ENCODE peak calls at places on chromosomes 4 and X, in four cellular contexts. One of them, this sample, is unnamed.

GRCh38 chr4:110196206-110196870 is 2.1 kb downstream of the ELOVL6 start:
- DNase-seq in GM12878: no peak
- DNase-seq in HepG2: peak
- DNase-seq in K562: peak
- DNase-seq in this sample: peak

GRCh38 chr4:151304755-151305154 is 20.6 kb downstream of the SH3D19 start:
- DNase-seq in GM12878: no peak
- DNase-seq in HepG2: no peak
- DNase-seq in K562: no peak
- DNase-seq in this sample: no peak

GRCh38 chr4:62709618-62710252 is 1509.6 kb downstream of the ADGRL3 start:
- DNase-seq in HepG2: peak
- DNase-seq in GM12878: no peak
- DNase-seq in K562: no peak
- DNase-seq in this sample: peak

GRCh38 chr4:160877087-160877790 is 1286.6 kb downstream of the FSTL5 start:
- DNase-seq in HepG2: peak
- DNase-seq in K562: no peak
- DNase-seq in GM12878: no peak
- DNase-seq in this sample: no peak

GRCh38 chr4:7652451-7652871 is 217.7 kb upstream of the PSAPL1 start:
- DNase-seq in HepG2: no peak
- DNase-seq in GM12878: no peak
- DNase-seq in K562: no peak
- DNase-seq in this sample: no peak

GRCh38 chr4:93139118-93139517 is 689.4 kb upstream of the ATOH1 start:
- DNase-seq in HepG2: no peak
- DNase-seq in GM12878: no peak
- DNase-seq in K562: no peak
- DNase-seq in this sample: no peak

GRCh38 chr4:114015444-114015899 is 36.0 kb upstream of the ARSJ start:
- DNase-seq in GM12878: no peak
- DNase-seq in HepG2: no peak
- DNase-seq in K562: no peak
- DNase-seq in this sample: no peak

GRCh38 chr4:40747436-40747835 is 2.3 kb upstream of the NSUN7 start:
- DNase-seq in GM12878: no peak
- DNase-seq in HepG2: no peak
- DNase-seq in K562: no peak
- DNase-seq in this sample: peak

GRCh38 chr4:123104275-123104674 is 181.9 kb upstream of the NUDT6 start:
- DNase-seq in HepG2: no peak
- DNase-seq in GM12878: no peak
- DNase-seq in K562: no peak
- DNase-seq in this sample: no peak

GRCh38 chr4:25020240-25020639 is 10.5 kb downstream of the LGI2 start:
- DNase-seq in K562: no peak
- DNase-seq in HepG2: no peak
- DNase-seq in GM12878: no peak
- DNase-seq in this sample: no peak

GRCh38 chr4:81564025-81564424 is 92.3 kb upstream of the RASGEF1B start:
- DNase-seq in HepG2: no peak
- DNase-seq in K562: no peak
- DNase-seq in GM12878: no peak
- DNase-seq in this sample: no peak

GRCh38 chr4:41346306-41347061 is 89.8 kb downstream of the UCHL1 start:
- DNase-seq in HepG2: no peak
- DNase-seq in GM12878: no peak
- DNase-seq in K562: no peak
- DNase-seq in this sample: peak

GRCh38 chrX:123860983-123861382 is 1.1 kb downstream of the XIAP start:
- DNase-seq in HepG2: no peak
- DNase-seq in K562: no peak
- DNase-seq in GM12878: no peak
- DNase-seq in this sample: no peak

GRCh38 chr4:179989975-179990374 is 2253.2 kb upstream of the TENM3 start:
- DNase-seq in GM12878: peak
- DNase-seq in HepG2: no peak
- DNase-seq in K562: no peak
- DNase-seq in this sample: no peak

GRCh38 chrX:48604701-48605100 is 7.4 kb downstream of the WDR13 start:
- DNase-seq in HepG2: no peak
- DNase-seq in GM12878: no peak
- DNase-seq in K562: no peak
- DNase-seq in this sample: no peak

GRCh38 chr4:24209131-24209530 is 319.3 kb upstream of the PPARGC1A start:
- DNase-seq in GM12878: no peak
- DNase-seq in HepG2: no peak
- DNase-seq in K562: no peak
- DNase-seq in this sample: no peak

GRCh38 chrX:132292753-132293152 is 73.5 kb upstream of the RAP2C start:
- DNase-seq in GM12878: peak
- DNase-seq in K562: peak
- DNase-seq in HepG2: peak
- DNase-seq in this sample: peak

GRCh38 chrX:2500681-2501151 is at the start of the genes DHRSX and ZBED1:
- DNase-seq in HepG2: no peak
- DNase-seq in K562: peak
- DNase-seq in GM12878: no peak
- DNase-seq in this sample: peak

GRCh38 chrX:107733686-107734085 is 41.9 kb downstream of the TSC22D3 start:
- DNase-seq in GM12878: no peak
- DNase-seq in K562: no peak
- DNase-seq in HepG2: no peak
- DNase-seq in this sample: no peak

GRCh38 chr4:1872918-1873269 is 1.7 kb downstream of the NSD2 start:
- DNase-seq in HepG2: no peak
- DNase-seq in K562: no peak
- DNase-seq in GM12878: no peak
- DNase-seq in this sample: no peak

GRCh38 chrX:68511255-68511654 is 12.4 kb downstream of the YIPF6 start:
- DNase-seq in K562: peak
- DNase-seq in HepG2: peak
- DNase-seq in GM12878: no peak
- DNase-seq in this sample: peak

GRCh38 chr4:147842573-147842972 is 110.7 kb downstream of the ARHGAP10 start:
- DNase-seq in GM12878: no peak
- DNase-seq in K562: peak
- DNase-seq in HepG2: no peak
- DNase-seq in this sample: no peak

GRCh38 chrX:41922694-41923171 is 621 bp downstream of the CASK start:
- DNase-seq in K562: peak
- DNase-seq in GM12878: no peak
- DNase-seq in HepG2: no peak
- DNase-seq in this sample: peak

GRCh38 chr4:180437601-180438000 is 1805.6 kb upstream of the TENM3 start:
- DNase-seq in K562: no peak
- DNase-seq in HepG2: no peak
- DNase-seq in GM12878: no peak
- DNase-seq in this sample: no peak

GRCh38 chr4:41644288-41644914 is 104.1 kb downstream of the PHOX2B start:
- DNase-seq in HepG2: peak
- DNase-seq in K562: peak
- DNase-seq in GM12878: no peak
- DNase-seq in this sample: no peak

GRCh38 chrX:113033966-113034680 is 193.5 kb upstream of the AMOT start:
- DNase-seq in HepG2: no peak
- DNase-seq in K562: no peak
- DNase-seq in GM12878: no peak
- DNase-seq in this sample: no peak
- TF ChIP-seq TARDBP in HepG2: no peak
- TF ChIP-seq TARDBP in K562: no peak
- TF ChIP-seq TARDBP in GM12878: no peak
- TF ChIP-seq TARDBP in this sample: no peak

GRCh38 chr4:108166038-108166437 is 2.7 kb downstream of the LEF1 start:
- DNase-seq in K562: no peak
- DNase-seq in GM12878: no peak
- DNase-seq in HepG2: no peak
- DNase-seq in this sample: no peak
- TF ChIP-seq TARDBP in K562: no peak
- TF ChIP-seq TARDBP in GM12878: no peak
- TF ChIP-seq TARDBP in HepG2: no peak
- TF ChIP-seq TARDBP in this sample: no peak

DNA sequence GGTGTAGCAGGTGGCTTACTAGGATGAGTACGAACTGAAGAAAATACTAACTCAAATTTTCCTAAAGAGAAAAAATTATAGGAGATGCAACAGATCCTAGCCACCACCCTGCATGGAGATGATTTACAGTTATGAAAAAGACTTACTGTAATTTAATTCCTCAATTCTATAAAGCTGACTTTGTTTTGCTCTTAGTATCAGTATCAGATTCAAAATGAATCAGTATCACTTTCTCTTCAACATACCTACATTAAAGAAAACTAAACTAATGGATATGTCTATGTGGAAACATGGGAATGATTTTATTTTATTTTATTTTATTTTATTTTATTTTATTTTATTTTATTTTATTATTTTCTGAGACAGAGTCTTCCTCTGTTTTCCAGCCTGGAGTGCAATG is 525.8 kb downstream of the NLGN4X start:
- DNase-seq in GM12878: no peak
- DNase-seq in K562: no peak
- DNase-seq in HepG2: no peak
- DNase-seq in this sample: no peak
- TF ChIP-seq TARDBP in GM12878: no peak
- TF ChIP-seq TARDBP in K562: no peak
- TF ChIP-seq TARDBP in HepG2: no peak
- TF ChIP-seq TARDBP in this sample: no peak

DNA sequence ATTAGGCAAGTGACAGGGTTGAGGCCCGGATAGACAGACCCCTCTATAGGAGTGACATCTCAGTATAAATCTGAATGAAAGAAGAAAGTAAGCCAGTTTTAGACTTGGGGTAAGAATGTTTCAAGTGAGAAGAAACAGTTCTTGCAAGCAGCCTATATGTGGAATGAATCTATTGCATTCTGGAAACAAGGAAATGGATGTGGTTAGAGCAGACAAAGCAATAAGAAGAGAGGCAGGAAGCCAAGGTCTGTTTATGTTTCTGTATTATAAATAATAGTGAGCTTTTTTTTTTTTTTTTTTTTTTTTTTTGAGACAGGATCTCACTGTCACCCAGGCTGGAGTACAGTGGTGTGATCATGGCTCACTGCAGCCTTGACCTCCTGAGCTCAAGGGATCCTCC is 255.8 kb downstream of the UNC5C start:
- DNase-seq in K562: no peak
- DNase-seq in GM12878: no peak
- DNase-seq in HepG2: no peak
- DNase-seq in this sample: no peak
- TF ChIP-seq TARDBP in K562: no peak
- TF ChIP-seq TARDBP in GM12878: no peak
- TF ChIP-seq TARDBP in HepG2: no peak
- TF ChIP-seq TARDBP in this sample: no peak